ENCODE peak calls at places on chromosome 6, in eight cellular contexts. One of them, this sample, is unnamed.

GRCh38 chr6:11460001-11460668 is 77.4 kb upstream of the TMEM170B start:
- DNase-seq in foreskin keratinocyte: peak
- DNase-seq in effector CD4-positive, alpha-beta T cell: no peak
- DNase-seq in IMR-90: peak
- DNase-seq in T-helper 9 cell: no peak
- DNase-seq in T-helper 1 cell: no peak
- DNase-seq in EH: peak
- DNase-seq in HCT116: no peak
- DNase-seq in this sample: no peak

GRCh38 chr6:139756381-139756780 is 381.9 kb upstream of the CITED2 start:
- DNase-seq in IMR-90: no peak
- DNase-seq in HCT116: no peak
- DNase-seq in effector CD4-positive, alpha-beta T cell: no peak
- DNase-seq in EH: no peak
- DNase-seq in T-helper 1 cell: no peak
- DNase-seq in foreskin keratinocyte: no peak
- DNase-seq in T-helper 9 cell: no peak
- DNase-seq in this sample: no peak

GRCh38 chr6:34154668-34155447 is 9.0 kb upstream of the GRM4 start:
- DNase-seq in T-helper 1 cell: peak
- DNase-seq in effector CD4-positive, alpha-beta T cell: peak
- DNase-seq in T-helper 9 cell: peak
- DNase-seq in EH: peak
- DNase-seq in HCT116: no peak
- DNase-seq in foreskin keratinocyte: no peak
- DNase-seq in IMR-90: peak
- DNase-seq in this sample: peak

GRCh38 chr6:30690403-30691207 is at the start of gene NRM:
- DNase-seq in IMR-90: peak
- DNase-seq in T-helper 9 cell: peak
- DNase-seq in T-helper 1 cell: peak
- DNase-seq in effector CD4-positive, alpha-beta T cell: peak
- DNase-seq in foreskin keratinocyte: peak
- DNase-seq in EH: peak
- DNase-seq in HCT116: no peak
- DNase-seq in this sample: peak

GRCh38 chr6:69570126-69570525 is 226.7 kb downstream of the LMBRD1 start:
- DNase-seq in effector CD4-positive, alpha-beta T cell: no peak
- DNase-seq in foreskin keratinocyte: no peak
- DNase-seq in IMR-90: no peak
- DNase-seq in EH: no peak
- DNase-seq in HCT116: no peak
- DNase-seq in T-helper 1 cell: no peak
- DNase-seq in T-helper 9 cell: no peak
- DNase-seq in this sample: no peak

GRCh38 chr6:4848382-4849068 is 72.3 kb downstream of the CDYL start:
- DNase-seq in IMR-90: no peak
- DNase-seq in effector CD4-positive, alpha-beta T cell: no peak
- DNase-seq in T-helper 9 cell: no peak
- DNase-seq in T-helper 1 cell: no peak
- DNase-seq in foreskin keratinocyte: no peak
- DNase-seq in EH: peak
- DNase-seq in HCT116: no peak
- DNase-seq in this sample: no peak

GRCh38 chr6:42103753-42104094 is 38.7 kb downstream of the C6orf132 start:
- DNase-seq in IMR-90: no peak
- DNase-seq in foreskin keratinocyte: no peak
- DNase-seq in T-helper 9 cell: no peak
- DNase-seq in EH: no peak
- DNase-seq in effector CD4-positive, alpha-beta T cell: no peak
- DNase-seq in HCT116: no peak
- DNase-seq in T-helper 1 cell: no peak
- DNase-seq in this sample: no peak

GRCh38 chr6:3718407-3718806 is 33.1 kb downstream of the PXDC1 start:
- DNase-seq in T-helper 1 cell: no peak
- DNase-seq in T-helper 9 cell: no peak
- DNase-seq in foreskin keratinocyte: no peak
- DNase-seq in EH: no peak
- DNase-seq in effector CD4-positive, alpha-beta T cell: no peak
- DNase-seq in HCT116: no peak
- DNase-seq in IMR-90: no peak
- DNase-seq in this sample: no peak

GRCh38 chr6:17233531-17233930 is 47.6 kb upstream of the RBM24 start:
- DNase-seq in T-helper 9 cell: no peak
- DNase-seq in IMR-90: peak
- DNase-seq in T-helper 1 cell: no peak
- DNase-seq in EH: peak
- DNase-seq in HCT116: no peak
- DNase-seq in effector CD4-positive, alpha-beta T cell: no peak
- DNase-seq in foreskin keratinocyte: peak
- DNase-seq in this sample: no peak

GRCh38 chr6:47151232-47151898 is 109.2 kb upstream of the ADGRF1 start:
- DNase-seq in HCT116: no peak
- DNase-seq in foreskin keratinocyte: no peak
- DNase-seq in IMR-90: no peak
- DNase-seq in T-helper 9 cell: no peak
- DNase-seq in effector CD4-positive, alpha-beta T cell: no peak
- DNase-seq in T-helper 1 cell: no peak
- DNase-seq in EH: no peak
- DNase-seq in this sample: no peak

GRCh38 chr6:112049996-112050395 is 3.9 kb upstream of the CCN6 start:
- DNase-seq in T-helper 9 cell: no peak
- DNase-seq in EH: no peak
- DNase-seq in foreskin keratinocyte: no peak
- DNase-seq in HCT116: no peak
- DNase-seq in T-helper 1 cell: no peak
- DNase-seq in effector CD4-positive, alpha-beta T cell: no peak
- DNase-seq in IMR-90: no peak
- DNase-seq in this sample: no peak

GRCh38 chr6:147245693-147246092 is 41.5 kb downstream of the STXBP5 start:
- DNase-seq in HCT116: no peak
- DNase-seq in T-helper 1 cell: no peak
- DNase-seq in IMR-90: no peak
- DNase-seq in T-helper 9 cell: no peak
- DNase-seq in effector CD4-positive, alpha-beta T cell: no peak
- DNase-seq in EH: no peak
- DNase-seq in foreskin keratinocyte: no peak
- DNase-seq in this sample: no peak

GRCh38 chr6:131602913-131603312 is 25.1 kb downstream of the MED23 start:
- DNase-seq in T-helper 9 cell: no peak
- DNase-seq in effector CD4-positive, alpha-beta T cell: no peak
- DNase-seq in foreskin keratinocyte: peak
- DNase-seq in HCT116: no peak
- DNase-seq in EH: peak
- DNase-seq in T-helper 1 cell: no peak
- DNase-seq in IMR-90: peak
- DNase-seq in this sample: no peak

GRCh38 chr6:10951675-10952282 is 64.9 kb downstream of the SYCP2L start:
- DNase-seq in effector CD4-positive, alpha-beta T cell: no peak
- DNase-seq in EH: peak
- DNase-seq in HCT116: no peak
- DNase-seq in foreskin keratinocyte: peak
- DNase-seq in IMR-90: peak
- DNase-seq in T-helper 9 cell: no peak
- DNase-seq in T-helper 1 cell: no peak
- DNase-seq in this sample: no peak

GRCh38 chr6:44034391-44034861 is 92.8 kb downstream of the MRPL14 start:
- DNase-seq in T-helper 1 cell: no peak
- DNase-seq in HCT116: no peak
- DNase-seq in effector CD4-positive, alpha-beta T cell: no peak
- DNase-seq in T-helper 9 cell: no peak
- DNase-seq in foreskin keratinocyte: peak
- DNase-seq in IMR-90: no peak
- DNase-seq in EH: no peak
- DNase-seq in this sample: no peak

GRCh38 chr6:31906122-31906521 is 4.2 kb upstream of the ZBTB12 start:
- DNase-seq in T-helper 9 cell: no peak
- DNase-seq in EH: no peak
- DNase-seq in foreskin keratinocyte: no peak
- DNase-seq in T-helper 1 cell: no peak
- DNase-seq in effector CD4-positive, alpha-beta T cell: no peak
- DNase-seq in HCT116: no peak
- DNase-seq in IMR-90: no peak
- DNase-seq in this sample: no peak

GRCh38 chr6:68874747-68875146 is 239.7 kb downstream of the ADGRB3 start:
- DNase-seq in EH: no peak
- DNase-seq in foreskin keratinocyte: no peak
- DNase-seq in HCT116: no peak
- DNase-seq in T-helper 1 cell: no peak
- DNase-seq in IMR-90: no peak
- DNase-seq in effector CD4-positive, alpha-beta T cell: no peak
- DNase-seq in T-helper 9 cell: no peak
- DNase-seq in this sample: no peak